ENCODE peak calls at places on chromosomes 5 and 9, in ten cellular contexts. One of them, this sample, is unnamed.

GRCh38 chr9:121281614-121282291 is 13.8 kb downstream of the GSN start:
- DNase-seq in ascending aorta: peak
- DNase-seq in upper lobe of left lung: peak
- DNase-seq in Panc1: peak
- DNase-seq in CD8-positive, alpha-beta T cell: no peak
- DNase-seq in sigmoid colon: peak
- DNase-seq in fibroblast of lung: peak
- DNase-seq in AG04450: no peak
- DNase-seq in Peyer's patch: peak
- DNase-seq in spleen: peak
- DNase-seq in this sample: no peak

GRCh38 chr5:40477856-40478546 is 201.7 kb upstream of the PTGER4 start:
- DNase-seq in fibroblast of lung: peak
- DNase-seq in spleen: no peak
- DNase-seq in sigmoid colon: peak
- DNase-seq in AG04450: no peak
- DNase-seq in ascending aorta: no peak
- DNase-seq in Peyer's patch: no peak
- DNase-seq in upper lobe of left lung: no peak
- DNase-seq in Panc1: peak
- DNase-seq in CD8-positive, alpha-beta T cell: no peak
- DNase-seq in this sample: no peak

GRCh38 chr5:67992919-67993318 is 222.6 kb upstream of the PIK3R1 start:
- DNase-seq in spleen: no peak
- DNase-seq in fibroblast of lung: peak
- DNase-seq in Peyer's patch: no peak
- DNase-seq in ascending aorta: no peak
- DNase-seq in upper lobe of left lung: no peak
- DNase-seq in sigmoid colon: no peak
- DNase-seq in Panc1: no peak
- DNase-seq in CD8-positive, alpha-beta T cell: no peak
- DNase-seq in AG04450: no peak
- DNase-seq in this sample: no peak

GRCh38 chr9:130328349-130328801 is 62.8 kb downstream of the HMCN2 start:
- DNase-seq in Peyer's patch: no peak
- DNase-seq in fibroblast of lung: peak
- DNase-seq in AG04450: peak
- DNase-seq in sigmoid colon: peak
- DNase-seq in upper lobe of left lung: no peak
- DNase-seq in CD8-positive, alpha-beta T cell: no peak
- DNase-seq in Panc1: no peak
- DNase-seq in ascending aorta: no peak
- DNase-seq in spleen: no peak
- DNase-seq in this sample: no peak

GRCh38 chr5:2852446-2852845 is 101.0 kb upstream of the IRX2 start:
- DNase-seq in sigmoid colon: no peak
- DNase-seq in CD8-positive, alpha-beta T cell: no peak
- DNase-seq in Panc1: no peak
- DNase-seq in Peyer's patch: no peak
- DNase-seq in upper lobe of left lung: no peak
- DNase-seq in spleen: no peak
- DNase-seq in ascending aorta: no peak
- DNase-seq in fibroblast of lung: no peak
- DNase-seq in AG04450: no peak
- DNase-seq in this sample: no peak

GRCh38 chr5:73998496-73998895 is 372.5 kb downstream of the ARHGEF28 start:
- DNase-seq in sigmoid colon: no peak
- DNase-seq in AG04450: no peak
- DNase-seq in Peyer's patch: no peak
- DNase-seq in CD8-positive, alpha-beta T cell: no peak
- DNase-seq in Panc1: no peak
- DNase-seq in spleen: no peak
- DNase-seq in fibroblast of lung: no peak
- DNase-seq in upper lobe of left lung: no peak
- DNase-seq in ascending aorta: no peak
- DNase-seq in this sample: no peak

GRCh38 chr9:87233916-87234455 is 263.7 kb upstream of the DAPK1 start:
- DNase-seq in sigmoid colon: no peak
- DNase-seq in Peyer's patch: no peak
- DNase-seq in AG04450: no peak
- DNase-seq in spleen: no peak
- DNase-seq in Panc1: no peak
- DNase-seq in fibroblast of lung: no peak
- DNase-seq in CD8-positive, alpha-beta T cell: no peak
- DNase-seq in upper lobe of left lung: no peak
- DNase-seq in ascending aorta: no peak
- DNase-seq in this sample: no peak

GRCh38 chr5:141877478-141878185 is 578 bp downstream of the PCDH1 start:
- DNase-seq in ascending aorta: no peak
- DNase-seq in Panc1: no peak
- DNase-seq in AG04450: no peak
- DNase-seq in spleen: peak
- DNase-seq in CD8-positive, alpha-beta T cell: no peak
- DNase-seq in upper lobe of left lung: no peak
- DNase-seq in sigmoid colon: no peak
- DNase-seq in fibroblast of lung: no peak
- DNase-seq in Peyer's patch: peak
- DNase-seq in this sample: peak

GRCh38 chr9:89493671-89494070 is 4.2 kb downstream of the SEMA4D start:
- DNase-seq in Panc1: no peak
- DNase-seq in Peyer's patch: peak
- DNase-seq in fibroblast of lung: no peak
- DNase-seq in upper lobe of left lung: no peak
- DNase-seq in CD8-positive, alpha-beta T cell: no peak
- DNase-seq in ascending aorta: no peak
- DNase-seq in AG04450: no peak
- DNase-seq in spleen: no peak
- DNase-seq in sigmoid colon: no peak
- DNase-seq in this sample: no peak

GRCh38 chr9:89491688-89492087 is 6.2 kb downstream of the SEMA4D start:
- DNase-seq in Peyer's patch: peak
- DNase-seq in spleen: no peak
- DNase-seq in CD8-positive, alpha-beta T cell: no peak
- DNase-seq in ascending aorta: no peak
- DNase-seq in sigmoid colon: no peak
- DNase-seq in Panc1: no peak
- DNase-seq in fibroblast of lung: no peak
- DNase-seq in upper lobe of left lung: no peak
- DNase-seq in AG04450: no peak
- DNase-seq in this sample: no peak

GRCh38 chr9:89494199-89494598 is 3.7 kb downstream of the SEMA4D start:
- DNase-seq in Panc1: no peak
- DNase-seq in sigmoid colon: no peak
- DNase-seq in ascending aorta: no peak
- DNase-seq in fibroblast of lung: no peak
- DNase-seq in Peyer's patch: peak
- DNase-seq in spleen: no peak
- DNase-seq in upper lobe of left lung: no peak
- DNase-seq in CD8-positive, alpha-beta T cell: no peak
- DNase-seq in AG04450: no peak
- DNase-seq in this sample: no peak

GRCh38 chr9:89492586-89492985 is 5.3 kb downstream of the SEMA4D start:
- DNase-seq in Panc1: no peak
- DNase-seq in CD8-positive, alpha-beta T cell: no peak
- DNase-seq in fibroblast of lung: no peak
- DNase-seq in spleen: no peak
- DNase-seq in upper lobe of left lung: no peak
- DNase-seq in AG04450: no peak
- DNase-seq in Peyer's patch: no peak
- DNase-seq in ascending aorta: no peak
- DNase-seq in sigmoid colon: no peak
- DNase-seq in this sample: no peak

DNA sequence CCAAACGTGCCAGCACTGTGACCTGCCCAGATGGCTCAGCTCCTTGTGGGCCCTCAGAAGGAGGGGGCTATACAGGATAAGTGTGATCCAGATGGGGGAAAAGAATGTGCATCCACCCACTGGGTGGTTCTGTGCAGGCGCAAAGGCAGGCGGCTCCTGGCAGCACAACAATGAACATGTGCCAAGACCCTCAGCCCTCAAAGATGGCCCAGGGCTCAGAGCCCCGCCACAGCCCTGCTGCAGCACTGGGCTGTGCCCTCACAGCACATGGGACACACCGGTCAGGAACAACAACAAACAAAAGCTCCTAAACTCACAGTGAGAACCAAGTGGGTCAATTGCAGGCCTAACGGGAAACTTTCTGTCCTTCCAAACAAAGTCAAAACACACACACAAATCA is 4.7 kb downstream of the SEMA4D start:
- DNase-seq in Panc1: no peak
- DNase-seq in upper lobe of left lung: no peak
- DNase-seq in AG04450: no peak
- DNase-seq in sigmoid colon: no peak
- DNase-seq in spleen: no peak
- DNase-seq in ascending aorta: no peak
- DNase-seq in CD8-positive, alpha-beta T cell: no peak
- DNase-seq in fibroblast of lung: no peak
- DNase-seq in Peyer's patch: peak
- DNase-seq in this sample: no peak
- H3K4me3 ChIP-seq in Panc1: no peak
- H3K4me3 ChIP-seq in upper lobe of left lung: no peak
- H3K4me3 ChIP-seq in AG04450: no peak
- H3K4me3 ChIP-seq in sigmoid colon: no peak
- H3K4me3 ChIP-seq in spleen: no peak
- H3K4me3 ChIP-seq in ascending aorta: no peak
- H3K4me3 ChIP-seq in CD8-positive, alpha-beta T cell: peak
- H3K4me3 ChIP-seq in fibroblast of lung: no peak
- H3K4me3 ChIP-seq in Peyer's patch: no peak
- H3K4me3 ChIP-seq in this sample: peak

DNA sequence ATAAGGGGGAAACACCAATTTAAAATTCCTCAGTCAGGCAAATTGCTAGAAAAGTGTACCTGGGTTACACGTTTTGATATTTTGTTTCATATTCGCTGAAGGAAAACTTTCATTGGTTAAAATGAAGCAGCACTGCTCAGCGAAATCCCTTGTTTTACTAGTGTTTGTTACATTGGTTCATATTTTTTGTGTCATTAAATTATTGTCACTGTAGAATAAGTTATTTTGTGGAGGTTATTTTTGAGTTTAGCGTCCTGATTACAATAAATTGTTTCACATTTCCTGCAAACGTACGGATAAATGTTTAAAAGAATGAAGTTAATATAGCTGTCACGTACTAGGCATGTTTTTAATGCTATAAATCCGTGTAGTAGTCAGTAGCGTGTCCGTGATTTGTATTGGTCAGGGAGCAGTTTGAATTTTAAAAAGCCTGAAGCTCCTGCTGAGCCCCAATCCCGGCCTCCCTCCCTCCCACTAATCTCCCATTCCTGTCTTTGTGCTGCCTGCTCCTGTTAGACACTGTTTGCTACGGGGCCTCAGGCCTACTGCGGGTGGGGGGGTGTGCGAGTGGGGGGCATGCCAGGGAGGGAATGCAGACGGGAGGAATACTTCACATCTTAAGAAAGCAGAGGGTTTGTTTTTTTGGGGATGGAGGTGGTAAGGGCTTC is 2.0 kb downstream of the NIPBL start:
- DNase-seq in AG04450: no peak
- DNase-seq in upper lobe of left lung: peak
- DNase-seq in sigmoid colon: peak
- DNase-seq in CD8-positive, alpha-beta T cell: no peak
- DNase-seq in ascending aorta: no peak
- DNase-seq in fibroblast of lung: peak
- DNase-seq in Panc1: no peak
- DNase-seq in spleen: peak
- DNase-seq in Peyer's patch: no peak
- DNase-seq in this sample: no peak
- H3K27ac ChIP-seq in AG04450: no peak
- H3K27ac ChIP-seq in upper lobe of left lung: peak
- H3K27ac ChIP-seq in sigmoid colon: peak
- H3K27ac ChIP-seq in CD8-positive, alpha-beta T cell: peak
- H3K27ac ChIP-seq in ascending aorta: no peak
- H3K27ac ChIP-seq in fibroblast of lung: peak
- H3K27ac ChIP-seq in Panc1: peak
- H3K27ac ChIP-seq in spleen: peak
- H3K27ac ChIP-seq in Peyer's patch: peak
- H3K27ac ChIP-seq in this sample: peak

DNA sequence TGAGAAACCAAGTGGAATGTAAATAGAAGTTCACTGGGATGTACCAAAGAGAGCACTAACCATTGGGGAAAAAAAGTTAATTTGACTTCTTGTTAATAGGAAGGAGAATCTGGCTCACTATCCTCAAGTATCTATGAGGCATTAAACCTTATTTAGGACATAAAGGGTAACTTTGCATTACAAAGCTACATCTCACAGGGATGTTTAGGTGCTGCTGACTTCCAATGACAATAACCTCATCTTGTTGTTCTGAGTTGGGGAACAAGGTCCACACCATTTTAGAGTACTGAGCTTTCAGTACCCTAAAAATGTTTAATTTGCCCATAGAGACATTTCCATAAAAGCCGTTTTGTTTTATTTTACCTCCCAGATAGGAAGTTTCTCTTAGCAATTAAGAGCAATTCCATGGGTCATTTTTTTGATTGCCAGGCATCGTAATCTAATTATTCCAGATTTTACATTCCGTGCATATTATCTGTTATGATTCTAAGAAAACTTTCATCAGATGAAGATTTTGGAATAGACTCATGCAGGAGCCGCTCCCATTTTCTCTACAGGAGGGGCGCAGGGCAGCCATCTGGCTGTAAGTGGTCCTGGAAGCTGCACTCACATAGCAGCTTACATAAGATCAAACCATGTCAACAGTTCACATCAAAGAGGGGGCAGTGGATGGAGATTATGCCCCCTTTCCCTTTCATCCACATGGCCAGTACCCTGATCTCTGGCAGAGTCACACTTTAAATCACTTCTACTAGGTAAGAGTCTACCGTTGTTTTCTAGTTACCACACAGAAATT is 73.5 kb upstream of the PCA3 start:
- DNase-seq in upper lobe of left lung: no peak
- DNase-seq in Peyer's patch: no peak
- DNase-seq in sigmoid colon: no peak
- DNase-seq in spleen: no peak
- DNase-seq in fibroblast of lung: no peak
- DNase-seq in ascending aorta: no peak
- DNase-seq in AG04450: no peak
- DNase-seq in CD8-positive, alpha-beta T cell: no peak
- DNase-seq in Panc1: no peak
- DNase-seq in this sample: no peak
- H3K4me3 ChIP-seq in upper lobe of left lung: no peak
- H3K4me3 ChIP-seq in Peyer's patch: no peak
- H3K4me3 ChIP-seq in sigmoid colon: no peak
- H3K4me3 ChIP-seq in spleen: no peak
- H3K4me3 ChIP-seq in fibroblast of lung: no peak
- H3K4me3 ChIP-seq in ascending aorta: no peak
- H3K4me3 ChIP-seq in AG04450: no peak
- H3K4me3 ChIP-seq in CD8-positive, alpha-beta T cell: no peak
- H3K4me3 ChIP-seq in Panc1: no peak
- H3K4me3 ChIP-seq in this sample: no peak

GRCh38 chr9:33921967-33922895 is 105.3 kb downstream of the UBE2R2 start:
- DNase-seq in AG04450: no peak
- DNase-seq in spleen: peak
- DNase-seq in upper lobe of left lung: no peak
- DNase-seq in ascending aorta: no peak
- DNase-seq in fibroblast of lung: peak
- DNase-seq in Peyer's patch: no peak
- DNase-seq in Panc1: no peak
- DNase-seq in CD8-positive, alpha-beta T cell: no peak
- DNase-seq in sigmoid colon: no peak
- DNase-seq in this sample: no peak

GRCh38 chr9:33926746-33927485 is 110.0 kb downstream of the UBE2R2 start:
- DNase-seq in CD8-positive, alpha-beta T cell: no peak
- DNase-seq in spleen: no peak
- DNase-seq in AG04450: no peak
- DNase-seq in fibroblast of lung: no peak
- DNase-seq in ascending aorta: no peak
- DNase-seq in sigmoid colon: no peak
- DNase-seq in upper lobe of left lung: no peak
- DNase-seq in Peyer's patch: no peak
- DNase-seq in Panc1: no peak
- DNase-seq in this sample: no peak

GRCh38 chr9:33923079-33923478 is 106.1 kb downstream of the UBE2R2 start:
- DNase-seq in spleen: peak
- DNase-seq in CD8-positive, alpha-beta T cell: no peak
- DNase-seq in ascending aorta: no peak
- DNase-seq in fibroblast of lung: no peak
- DNase-seq in AG04450: no peak
- DNase-seq in Panc1: no peak
- DNase-seq in Peyer's patch: no peak
- DNase-seq in upper lobe of left lung: no peak
- DNase-seq in sigmoid colon: no peak
- DNase-seq in this sample: no peak

GRCh38 chr9:33924978-33925797 is 108.2 kb downstream of the UBE2R2 start:
- DNase-seq in fibroblast of lung: peak
- DNase-seq in Panc1: no peak
- DNase-seq in sigmoid colon: no peak
- DNase-seq in upper lobe of left lung: no peak
- DNase-seq in AG04450: peak
- DNase-seq in ascending aorta: no peak
- DNase-seq in CD8-positive, alpha-beta T cell: no peak
- DNase-seq in Peyer's patch: no peak
- DNase-seq in spleen: no peak
- DNase-seq in this sample: peak

GRCh38 chr9:33923998-33924701 is 107.2 kb downstream of the UBE2R2 start:
- DNase-seq in CD8-positive, alpha-beta T cell: no peak
- DNase-seq in ascending aorta: no peak
- DNase-seq in Peyer's patch: no peak
- DNase-seq in upper lobe of left lung: no peak
- DNase-seq in spleen: peak
- DNase-seq in AG04450: no peak
- DNase-seq in fibroblast of lung: no peak
- DNase-seq in sigmoid colon: no peak
- DNase-seq in Panc1: no peak
- DNase-seq in this sample: no peak
- H3K27ac ChIP-seq in CD8-positive, alpha-beta T cell: no peak
- H3K27ac ChIP-seq in ascending aorta: no peak
- H3K27ac ChIP-seq in Peyer's patch: no peak
- H3K27ac ChIP-seq in upper lobe of left lung: no peak
- H3K27ac ChIP-seq in spleen: no peak
- H3K27ac ChIP-seq in AG04450: no peak
- H3K27ac ChIP-seq in fibroblast of lung: no peak
- H3K27ac ChIP-seq in sigmoid colon: no peak
- H3K27ac ChIP-seq in Panc1: no peak
- H3K27ac ChIP-seq in this sample: no peak

This sample was measured in CD4-positive, CD25-positive, alpha-beta regulatory T cell.